ENCODE peak calls at places on chromosome 16, in four cellular contexts. One of them, this sample, is unnamed.

GRCh38 chr16:27819356-27819755 is 244.2 kb downstream of the GSG1L start:
- DNase-seq in AG04450: no peak
- DNase-seq in fibroblast of pulmonary artery: no peak
- DNase-seq in gastrocnemius medialis: no peak
- DNase-seq in this sample: peak

GRCh38 chr16:67666538-67667433 is at the start of the genes C16orf86 and ENKD1:
- DNase-seq in AG04450: no peak
- DNase-seq in fibroblast of pulmonary artery: peak
- DNase-seq in gastrocnemius medialis: peak
- DNase-seq in this sample: peak

GRCh38 chr16:23107878-23108277 is 41.4 kb downstream of the USP31 start:
- DNase-seq in AG04450: no peak
- DNase-seq in fibroblast of pulmonary artery: no peak
- DNase-seq in gastrocnemius medialis: no peak
- DNase-seq in this sample: no peak

GRCh38 chr16:23410176-23410575 is 42.8 kb downstream of the COG7 start:
- DNase-seq in AG04450: no peak
- DNase-seq in fibroblast of pulmonary artery: no peak
- DNase-seq in gastrocnemius medialis: no peak
- DNase-seq in this sample: no peak

GRCh38 chr16:30949655-30950515 is 1.0 kb downstream of the ORAI3 start:
- DNase-seq in AG04450: no peak
- DNase-seq in fibroblast of pulmonary artery: peak
- DNase-seq in gastrocnemius medialis: peak
- DNase-seq in this sample: peak

GRCh38 chr16:85190572-85190971 is 78.3 kb upstream of the CIBAR2 start:
- DNase-seq in AG04450: no peak
- DNase-seq in fibroblast of pulmonary artery: no peak
- DNase-seq in gastrocnemius medialis: no peak
- DNase-seq in this sample: no peak

GRCh38 chr16:35391328-35391727 is 1931.9 kb downstream of the TP53TG3F start:
- DNase-seq in AG04450: no peak
- DNase-seq in fibroblast of pulmonary artery: peak
- DNase-seq in gastrocnemius medialis: no peak
- DNase-seq in this sample: no peak

GRCh38 chr16:87249425-87249824 is 67.8 kb downstream of the C16orf95 start:
- DNase-seq in AG04450: no peak
- DNase-seq in fibroblast of pulmonary artery: no peak
- DNase-seq in gastrocnemius medialis: no peak
- DNase-seq in this sample: no peak

GRCh38 chr16:7124242-7124641 is 208.4 kb upstream of the RBFOX1 start:
- DNase-seq in AG04450: no peak
- DNase-seq in fibroblast of pulmonary artery: no peak
- DNase-seq in gastrocnemius medialis: no peak
- DNase-seq in this sample: no peak

GRCh38 chr16:83742520-83742919 is 65.3 kb upstream of the HSBP1 start:
- DNase-seq in AG04450: no peak
- DNase-seq in fibroblast of pulmonary artery: no peak
- DNase-seq in gastrocnemius medialis: no peak
- DNase-seq in this sample: no peak

GRCh38 chr16:50804290-50804907 is 62.5 kb downstream of the CYLD start:
- DNase-seq in AG04450: no peak
- DNase-seq in fibroblast of pulmonary artery: no peak
- DNase-seq in gastrocnemius medialis: no peak
- DNase-seq in this sample: no peak

GRCh38 chr16:12758031-12758669 is 45.5 kb downstream of the CPPED1 start:
- DNase-seq in AG04450: no peak
- DNase-seq in fibroblast of pulmonary artery: peak
- DNase-seq in gastrocnemius medialis: no peak
- DNase-seq in this sample: no peak

GRCh38 chr16:50688083-50688482 is 5.3 kb upstream of the NOD2 start:
- DNase-seq in AG04450: no peak
- DNase-seq in fibroblast of pulmonary artery: no peak
- DNase-seq in gastrocnemius medialis: no peak
- DNase-seq in this sample: peak

GRCh38 chr16:75032655-75033054 is 33.8 kb downstream of the ZNRF1 start:
- DNase-seq in AG04450: no peak
- DNase-seq in fibroblast of pulmonary artery: no peak
- DNase-seq in gastrocnemius medialis: no peak
- DNase-seq in this sample: no peak

GRCh38 chr16:86995456-86995855 is 321.7 kb downstream of the C16orf95 start:
- DNase-seq in AG04450: no peak
- DNase-seq in fibroblast of pulmonary artery: no peak
- DNase-seq in gastrocnemius medialis: no peak
- DNase-seq in this sample: no peak

GRCh38 chr16:47538472-47538871 is 77.3 kb downstream of the PHKB start:
- DNase-seq in AG04450: no peak
- DNase-seq in fibroblast of pulmonary artery: no peak
- DNase-seq in gastrocnemius medialis: no peak
- DNase-seq in this sample: no peak

GRCh38 chr16:4377573-4378146 is 6.0 kb downstream of the VASN start:
- DNase-seq in AG04450: no peak
- DNase-seq in fibroblast of pulmonary artery: no peak
- DNase-seq in gastrocnemius medialis: no peak
- DNase-seq in this sample: no peak

GRCh38 chr16:54432481-54433229 is 146.1 kb upstream of the IRX3 start:
- DNase-seq in AG04450: no peak
- DNase-seq in fibroblast of pulmonary artery: no peak
- DNase-seq in gastrocnemius medialis: no peak
- DNase-seq in this sample: no peak

GRCh38 chr16:35102780-35103403 is 1643.5 kb downstream of the TP53TG3F start:
- DNase-seq in AG04450: no peak
- DNase-seq in fibroblast of pulmonary artery: no peak
- DNase-seq in gastrocnemius medialis: no peak
- DNase-seq in this sample: no peak

GRCh38 chr16:1311738-1312458 is 2.5 kb downstream of the UBE2I start:
- DNase-seq in AG04450: no peak
- DNase-seq in fibroblast of pulmonary artery: peak
- DNase-seq in gastrocnemius medialis: no peak
- DNase-seq in this sample: no peak

GRCh38 chr16:53717577-53717976 is 13.6 kb downstream of the FTO start:
- DNase-seq in AG04450: no peak
- DNase-seq in fibroblast of pulmonary artery: no peak
- DNase-seq in gastrocnemius medialis: no peak
- DNase-seq in this sample: no peak

GRCh38 chr16:21683184-21683583 is 19.4 kb downstream of the OTOA start:
- DNase-seq in AG04450: no peak
- DNase-seq in fibroblast of pulmonary artery: no peak
- DNase-seq in gastrocnemius medialis: no peak
- DNase-seq in this sample: no peak

GRCh38 chr16:67111951-67112444 is 2.3 kb downstream of the PHAF1 start:
- DNase-seq in AG04450: no peak
- DNase-seq in fibroblast of pulmonary artery: no peak
- DNase-seq in gastrocnemius medialis: no peak
- DNase-seq in this sample: no peak

GRCh38 chr16:67260426-67261063 is 11.8 kb downstream of the SLC9A5 start:
- DNase-seq in AG04450: no peak
- DNase-seq in fibroblast of pulmonary artery: peak
- DNase-seq in gastrocnemius medialis: peak
- DNase-seq in this sample: no peak

DNA sequence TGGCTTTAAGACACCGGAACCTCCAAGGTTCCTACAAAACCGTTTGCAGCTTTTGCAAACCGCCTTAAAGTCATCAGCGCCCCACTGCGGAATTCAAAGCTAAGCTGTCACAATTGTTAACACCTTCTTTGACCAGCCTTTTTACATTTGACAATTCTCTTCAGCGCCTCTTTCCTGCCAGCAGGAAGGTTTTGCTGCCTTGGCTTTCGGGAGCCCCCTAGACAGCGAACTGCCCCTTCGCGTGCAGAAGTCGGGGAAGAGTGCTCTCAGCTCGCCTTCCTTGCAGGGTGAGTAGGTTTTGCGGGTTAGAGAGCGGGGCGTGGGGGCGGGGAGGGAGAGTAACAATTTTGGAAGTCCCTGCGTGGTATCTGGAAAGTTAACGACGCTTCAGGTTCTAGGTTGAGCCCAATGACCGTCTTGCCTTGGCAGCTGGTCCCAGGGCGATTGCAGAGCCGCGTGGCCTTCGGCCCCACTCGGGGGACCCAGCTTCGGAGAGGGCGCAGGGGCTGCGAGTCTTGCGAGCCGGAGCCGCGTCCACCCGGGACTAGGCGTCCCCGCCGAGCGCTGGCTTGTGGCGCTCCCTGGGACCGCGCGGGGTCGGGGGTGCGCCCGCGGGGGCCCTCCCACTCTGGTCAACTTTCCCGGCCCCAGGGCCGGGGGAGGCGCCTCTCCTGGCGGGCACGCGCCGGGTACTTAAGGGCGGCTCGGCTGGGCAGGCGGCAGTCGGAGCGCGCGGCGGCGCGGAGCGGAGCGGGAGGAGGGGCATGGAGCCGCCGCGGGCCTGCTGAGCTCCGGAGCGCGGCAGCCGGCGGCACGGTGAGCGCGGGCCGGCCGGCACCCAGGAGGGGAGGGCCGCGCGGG is at the start of gene HAS3:
- DNase-seq in AG04450: no peak
- DNase-seq in fibroblast of pulmonary artery: peak
- DNase-seq in gastrocnemius medialis: no peak
- DNase-seq in this sample: no peak
- TF ChIP-seq CTCF in AG04450: no peak
- TF ChIP-seq CTCF in fibroblast of pulmonary artery: peak
- TF ChIP-seq CTCF in gastrocnemius medialis: no peak
- TF ChIP-seq CTCF in this sample: no peak

GRCh38 chr16:81495321-81496234 is 51.0 kb downstream of the CMIP start:
- DNase-seq in AG04450: no peak
- DNase-seq in fibroblast of pulmonary artery: no peak
- DNase-seq in gastrocnemius medialis: peak
- DNase-seq in this sample: peak
- TF ChIP-seq CTCF in AG04450: no peak
- TF ChIP-seq CTCF in fibroblast of pulmonary artery: no peak
- TF ChIP-seq CTCF in gastrocnemius medialis: no peak
- TF ChIP-seq CTCF in this sample: no peak

GRCh38 chr16:73186752-73187151 is 138.8 kb upstream of the ZFHX3 start:
- DNase-seq in AG04450: no peak
- DNase-seq in fibroblast of pulmonary artery: no peak
- DNase-seq in gastrocnemius medialis: no peak
- DNase-seq in this sample: no peak

GRCh38 chr16:73179671-73180370 is 131.9 kb upstream of the ZFHX3 start:
- DNase-seq in AG04450: no peak
- DNase-seq in fibroblast of pulmonary artery: no peak
- DNase-seq in gastrocnemius medialis: no peak
- DNase-seq in this sample: no peak

GRCh38 chr16:73185737-73186136 is 137.8 kb upstream of the ZFHX3 start:
- DNase-seq in AG04450: no peak
- DNase-seq in fibroblast of pulmonary artery: no peak
- DNase-seq in gastrocnemius medialis: no peak
- DNase-seq in this sample: no peak

GRCh38 chr16:73187163-73187562 is 139.2 kb upstream of the ZFHX3 start:
- DNase-seq in AG04450: no peak
- DNase-seq in fibroblast of pulmonary artery: no peak
- DNase-seq in gastrocnemius medialis: no peak
- DNase-seq in this sample: no peak

GRCh38 chr16:73183678-73184092 is 135.8 kb upstream of the ZFHX3 start:
- DNase-seq in AG04450: no peak
- DNase-seq in fibroblast of pulmonary artery: peak
- DNase-seq in gastrocnemius medialis: no peak
- DNase-seq in this sample: no peak
- TF ChIP-seq CTCF in AG04450: no peak
- TF ChIP-seq CTCF in fibroblast of pulmonary artery: peak
- TF ChIP-seq CTCF in gastrocnemius medialis: no peak
- TF ChIP-seq CTCF in this sample: no peak

DNA sequence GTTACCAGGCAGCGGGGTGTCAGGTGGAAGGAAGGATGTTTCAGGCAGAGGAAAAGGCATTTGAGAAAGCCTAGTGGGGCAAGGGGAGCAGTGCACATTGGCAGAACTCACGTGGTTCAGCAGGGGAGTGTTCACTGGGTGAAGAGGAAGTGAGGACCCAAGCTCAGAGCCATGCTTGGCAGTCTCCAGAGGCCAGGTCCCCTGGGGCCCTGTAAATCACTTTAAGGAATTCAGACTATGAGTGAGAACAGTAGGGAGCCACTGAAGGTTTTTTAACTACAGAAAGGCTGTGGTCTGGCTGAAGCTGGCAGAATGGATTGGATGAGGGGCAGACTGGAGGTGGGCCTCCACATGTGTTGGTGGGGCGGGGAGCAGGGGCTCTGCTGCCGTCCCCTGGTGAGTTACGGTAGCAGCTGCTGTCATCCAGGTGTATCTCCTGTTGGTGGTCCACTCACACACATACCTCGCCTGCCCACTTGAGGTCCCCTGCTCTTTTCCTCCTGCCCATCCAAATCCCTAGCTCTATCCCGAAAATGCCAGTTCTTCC is 5.1 kb downstream of the CLEC16A start:
- DNase-seq in AG04450: no peak
- DNase-seq in fibroblast of pulmonary artery: peak
- DNase-seq in gastrocnemius medialis: no peak
- DNase-seq in this sample: no peak
- TF ChIP-seq CTCF in AG04450: no peak
- TF ChIP-seq CTCF in fibroblast of pulmonary artery: no peak
- TF ChIP-seq CTCF in gastrocnemius medialis: no peak
- TF ChIP-seq CTCF in this sample: no peak

GRCh38 chr16:56311208-56312027 is 113.9 kb downstream of the AMFR start:
- DNase-seq in AG04450: no peak
- DNase-seq in fibroblast of pulmonary artery: no peak
- DNase-seq in gastrocnemius medialis: no peak
- DNase-seq in this sample: no peak
- TF ChIP-seq CTCF in AG04450: no peak
- TF ChIP-seq CTCF in fibroblast of pulmonary artery: peak
- TF ChIP-seq CTCF in gastrocnemius medialis: no peak
- TF ChIP-seq CTCF in this sample: no peak